ENCODE peak calls at places on chromosomes 7 and 10, in nine cellular contexts. One of them, this sample, is unnamed.

GRCh38 chr7:44849277-44850210 is 1.7 kb upstream of the H2AZ2 start:
- DNase-seq in HT1080: no peak
- DNase-seq in Panc1: no peak
- DNase-seq in HepG2: no peak
- DNase-seq in Right ventricle myocardium superior: no peak
- DNase-seq in activated T-helper 9 cell treated with anti-CD3 and anti-CD28 coated beads, Interleukin-2, amount 50 U/mL, for 16 hours: no peak
- DNase-seq in endothelial cell of umbilical vein: no peak
- DNase-seq in brain microvascular endothelial cell: no peak
- DNase-seq in left colon: no peak
- DNase-seq in this sample: no peak

GRCh38 chr10:132714096-132714721 is 71.7 kb downstream of the NKX6-2 start:
- DNase-seq in brain microvascular endothelial cell: no peak
- DNase-seq in HepG2: no peak
- DNase-seq in Right ventricle myocardium superior: peak; percentile 42
- DNase-seq in activated T-helper 9 cell treated with anti-CD3 and anti-CD28 coated beads, Interleukin-2, amount 50 U/mL, for 16 hours: no peak
- DNase-seq in HT1080: no peak
- DNase-seq in left colon: no peak
- DNase-seq in Panc1: no peak
- DNase-seq in endothelial cell of umbilical vein: no peak
- DNase-seq in this sample: no peak

GRCh38 chr7:106466867-106467266 is 182.1 kb upstream of the NAMPT start:
- DNase-seq in left colon: no peak
- DNase-seq in Right ventricle myocardium superior: no peak
- DNase-seq in endothelial cell of umbilical vein: peak; percentile 50
- DNase-seq in activated T-helper 9 cell treated with anti-CD3 and anti-CD28 coated beads, Interleukin-2, amount 50 U/mL, for 16 hours: no peak
- DNase-seq in HepG2: no peak
- DNase-seq in Panc1: no peak
- DNase-seq in brain microvascular endothelial cell: no peak
- DNase-seq in HT1080: no peak
- DNase-seq in this sample: no peak

GRCh38 chr10:127148066-127148932 is 48.1 kb downstream of the INSYN2A start:
- DNase-seq in HT1080: peak; percentile 93
- DNase-seq in HepG2: no peak
- DNase-seq in endothelial cell of umbilical vein: peak; percentile 89
- DNase-seq in Right ventricle myocardium superior: no peak
- DNase-seq in Panc1: peak; percentile 89
- DNase-seq in brain microvascular endothelial cell: peak; percentile 91
- DNase-seq in activated T-helper 9 cell treated with anti-CD3 and anti-CD28 coated beads, Interleukin-2, amount 50 U/mL, for 16 hours: no peak
- DNase-seq in left colon: no peak
- DNase-seq in this sample: no peak

GRCh38 chr7:155456772-155457543 is 971 bp upstream of the EN2 start:
- DNase-seq in HT1080: peak; percentile 11
- DNase-seq in Right ventricle myocardium superior: peak; percentile 76
- DNase-seq in activated T-helper 9 cell treated with anti-CD3 and anti-CD28 coated beads, Interleukin-2, amount 50 U/mL, for 16 hours: no peak
- DNase-seq in brain microvascular endothelial cell: peak; percentile 8
- DNase-seq in endothelial cell of umbilical vein: peak; percentile 49
- DNase-seq in left colon: peak; percentile 72
- DNase-seq in HepG2: no peak
- DNase-seq in Panc1: no peak
- DNase-seq in this sample: peak; percentile 84

GRCh38 chr7:28759373-28760013 is 198.6 kb downstream of the TRIL start:
- DNase-seq in activated T-helper 9 cell treated with anti-CD3 and anti-CD28 coated beads, Interleukin-2, amount 50 U/mL, for 16 hours: no peak
- DNase-seq in Right ventricle myocardium superior: no peak
- DNase-seq in Panc1: no peak
- DNase-seq in left colon: no peak
- DNase-seq in endothelial cell of umbilical vein: no peak
- DNase-seq in HepG2: no peak
- DNase-seq in brain microvascular endothelial cell: no peak
- DNase-seq in HT1080: no peak
- DNase-seq in this sample: no peak

GRCh38 chr10:110461088-110461487 is 36.6 kb upstream of the DUSP5 start:
- DNase-seq in Panc1: no peak
- DNase-seq in HepG2: no peak
- DNase-seq in HT1080: no peak
- DNase-seq in left colon: no peak
- DNase-seq in Right ventricle myocardium superior: no peak
- DNase-seq in brain microvascular endothelial cell: no peak
- DNase-seq in endothelial cell of umbilical vein: no peak
- DNase-seq in activated T-helper 9 cell treated with anti-CD3 and anti-CD28 coated beads, Interleukin-2, amount 50 U/mL, for 16 hours: no peak
- DNase-seq in this sample: no peak

GRCh38 chr7:149662591-149663095 is 110.7 kb downstream of the ZNF467 start:
- DNase-seq in left colon: peak; percentile 87
- DNase-seq in Right ventricle myocardium superior: peak; percentile 76
- DNase-seq in HepG2: peak; percentile 75
- DNase-seq in HT1080: peak; percentile 74
- DNase-seq in Panc1: peak; percentile 43
- DNase-seq in endothelial cell of umbilical vein: peak; percentile 66
- DNase-seq in brain microvascular endothelial cell: peak; percentile 49
- DNase-seq in activated T-helper 9 cell treated with anti-CD3 and anti-CD28 coated beads, Interleukin-2, amount 50 U/mL, for 16 hours: peak; percentile 41
- DNase-seq in this sample: no peak

GRCh38 chr10:130455111-130455695 is 319.0 kb downstream of the GLRX3 start:
- DNase-seq in Right ventricle myocardium superior: no peak
- DNase-seq in endothelial cell of umbilical vein: no peak
- DNase-seq in HepG2: no peak
- DNase-seq in HT1080: no peak
- DNase-seq in activated T-helper 9 cell treated with anti-CD3 and anti-CD28 coated beads, Interleukin-2, amount 50 U/mL, for 16 hours: no peak
- DNase-seq in Panc1: no peak
- DNase-seq in brain microvascular endothelial cell: no peak
- DNase-seq in left colon: no peak
- DNase-seq in this sample: no peak

GRCh38 chr7:981793-982510 is 1.0 kb upstream of the CYP2W1 start:
- DNase-seq in brain microvascular endothelial cell: no peak
- DNase-seq in left colon: no peak
- DNase-seq in Right ventricle myocardium superior: no peak
- DNase-seq in HepG2: no peak
- DNase-seq in Panc1: no peak
- DNase-seq in HT1080: no peak
- DNase-seq in endothelial cell of umbilical vein: no peak
- DNase-seq in activated T-helper 9 cell treated with anti-CD3 and anti-CD28 coated beads, Interleukin-2, amount 50 U/mL, for 16 hours: no peak
- DNase-seq in this sample: no peak

GRCh38 chr7:95611224-95611623 is 14.9 kb upstream of the PDK4 start:
- DNase-seq in HT1080: no peak
- DNase-seq in brain microvascular endothelial cell: no peak
- DNase-seq in HepG2: no peak
- DNase-seq in Panc1: no peak
- DNase-seq in endothelial cell of umbilical vein: no peak
- DNase-seq in Right ventricle myocardium superior: no peak
- DNase-seq in left colon: no peak
- DNase-seq in activated T-helper 9 cell treated with anti-CD3 and anti-CD28 coated beads, Interleukin-2, amount 50 U/mL, for 16 hours: no peak
- DNase-seq in this sample: no peak

GRCh38 chr7:12623885-12624498 is 53.5 kb downstream of the SCIN start:
- DNase-seq in activated T-helper 9 cell treated with anti-CD3 and anti-CD28 coated beads, Interleukin-2, amount 50 U/mL, for 16 hours: no peak
- DNase-seq in endothelial cell of umbilical vein: peak; percentile 54
- DNase-seq in Panc1: no peak
- DNase-seq in left colon: no peak
- DNase-seq in Right ventricle myocardium superior: no peak
- DNase-seq in brain microvascular endothelial cell: no peak
- DNase-seq in HepG2: no peak
- DNase-seq in HT1080: peak; percentile 34
- DNase-seq in this sample: no peak

GRCh38 chr7:119900996-119901395 is 372.0 kb upstream of the KCND2 start:
- DNase-seq in Right ventricle myocardium superior: no peak
- DNase-seq in activated T-helper 9 cell treated with anti-CD3 and anti-CD28 coated beads, Interleukin-2, amount 50 U/mL, for 16 hours: no peak
- DNase-seq in HepG2: no peak
- DNase-seq in HT1080: peak; percentile 32
- DNase-seq in brain microvascular endothelial cell: peak; percentile 3
- DNase-seq in endothelial cell of umbilical vein: no peak
- DNase-seq in left colon: no peak
- DNase-seq in Panc1: no peak
- DNase-seq in this sample: no peak

GRCh38 chr10:62627985-62628384 is 176.5 kb upstream of the ADO start:
- DNase-seq in endothelial cell of umbilical vein: no peak
- DNase-seq in Right ventricle myocardium superior: no peak
- DNase-seq in Panc1: no peak
- DNase-seq in brain microvascular endothelial cell: peak; percentile 66
- DNase-seq in left colon: no peak
- DNase-seq in activated T-helper 9 cell treated with anti-CD3 and anti-CD28 coated beads, Interleukin-2, amount 50 U/mL, for 16 hours: no peak
- DNase-seq in HepG2: no peak
- DNase-seq in HT1080: peak; percentile 73
- DNase-seq in this sample: no peak

GRCh38 chr10:34618611-34619010 is 196.5 kb downstream of the PARD3 start:
- DNase-seq in activated T-helper 9 cell treated with anti-CD3 and anti-CD28 coated beads, Interleukin-2, amount 50 U/mL, for 16 hours: no peak
- DNase-seq in brain microvascular endothelial cell: no peak
- DNase-seq in Panc1: no peak
- DNase-seq in endothelial cell of umbilical vein: no peak
- DNase-seq in left colon: no peak
- DNase-seq in HT1080: no peak
- DNase-seq in Right ventricle myocardium superior: no peak
- DNase-seq in HepG2: no peak
- DNase-seq in this sample: no peak

GRCh38 chr10:118802126-118802793 is 47.5 kb upstream of the CACUL1 start:
- DNase-seq in endothelial cell of umbilical vein: no peak
- DNase-seq in Right ventricle myocardium superior: no peak
- DNase-seq in HT1080: no peak
- DNase-seq in left colon: no peak
- DNase-seq in brain microvascular endothelial cell: no peak
- DNase-seq in Panc1: no peak
- DNase-seq in HepG2: no peak
- DNase-seq in activated T-helper 9 cell treated with anti-CD3 and anti-CD28 coated beads, Interleukin-2, amount 50 U/mL, for 16 hours: no peak
- DNase-seq in this sample: no peak

GRCh38 chr7:93307131-93307660 is 75.0 kb downstream of the VPS50 start:
- DNase-seq in brain microvascular endothelial cell: peak; percentile 46
- DNase-seq in HepG2: peak; percentile 16
- DNase-seq in Right ventricle myocardium superior: no peak
- DNase-seq in activated T-helper 9 cell treated with anti-CD3 and anti-CD28 coated beads, Interleukin-2, amount 50 U/mL, for 16 hours: no peak
- DNase-seq in endothelial cell of umbilical vein: no peak
- DNase-seq in HT1080: peak; percentile 16
- DNase-seq in Panc1: no peak
- DNase-seq in left colon: no peak
- DNase-seq in this sample: no peak

GRCh38 chr7:16803881-16804673 is 722 bp downstream of the AGR2 start:
- DNase-seq in left colon: no peak
- DNase-seq in Panc1: peak; percentile 90
- DNase-seq in activated T-helper 9 cell treated with anti-CD3 and anti-CD28 coated beads, Interleukin-2, amount 50 U/mL, for 16 hours: no peak
- DNase-seq in brain microvascular endothelial cell: no peak
- DNase-seq in HepG2: peak; percentile 15
- DNase-seq in endothelial cell of umbilical vein: no peak
- DNase-seq in HT1080: no peak
- DNase-seq in Right ventricle myocardium superior: no peak
- DNase-seq in this sample: no peak

GRCh38 chr10:113488186-113488585 is 64.7 kb upstream of the HABP2 start:
- DNase-seq in activated T-helper 9 cell treated with anti-CD3 and anti-CD28 coated beads, Interleukin-2, amount 50 U/mL, for 16 hours: no peak
- DNase-seq in endothelial cell of umbilical vein: no peak
- DNase-seq in brain microvascular endothelial cell: no peak
- DNase-seq in HT1080: no peak
- DNase-seq in Panc1: no peak
- DNase-seq in HepG2: no peak
- DNase-seq in left colon: no peak
- DNase-seq in Right ventricle myocardium superior: no peak
- DNase-seq in this sample: no peak

GRCh38 chr7:114818501-114818900 is 103.4 kb upstream of the MDFIC start:
- DNase-seq in left colon: no peak
- DNase-seq in Panc1: peak; percentile 20
- DNase-seq in activated T-helper 9 cell treated with anti-CD3 and anti-CD28 coated beads, Interleukin-2, amount 50 U/mL, for 16 hours: no peak
- DNase-seq in HT1080: peak; percentile 79
- DNase-seq in Right ventricle myocardium superior: no peak
- DNase-seq in brain microvascular endothelial cell: peak; percentile 70
- DNase-seq in HepG2: no peak
- DNase-seq in endothelial cell of umbilical vein: no peak
- DNase-seq in this sample: no peak

GRCh38 chr10:31731711-31732110 is 196.9 kb downstream of the ARHGAP12 start:
- DNase-seq in HT1080: no peak
- DNase-seq in Right ventricle myocardium superior: no peak
- DNase-seq in left colon: no peak
- DNase-seq in Panc1: no peak
- DNase-seq in endothelial cell of umbilical vein: no peak
- DNase-seq in brain microvascular endothelial cell: no peak
- DNase-seq in activated T-helper 9 cell treated with anti-CD3 and anti-CD28 coated beads, Interleukin-2, amount 50 U/mL, for 16 hours: no peak
- DNase-seq in HepG2: no peak
- DNase-seq in this sample: no peak

GRCh38 chr10:13705526-13706169 is 118.9 kb downstream of the PRPF18 start:
- DNase-seq in Panc1: no peak
- DNase-seq in HT1080: no peak
- DNase-seq in HepG2: no peak
- DNase-seq in endothelial cell of umbilical vein: no peak
- DNase-seq in brain microvascular endothelial cell: no peak
- DNase-seq in Right ventricle myocardium superior: no peak
- DNase-seq in left colon: no peak
- DNase-seq in activated T-helper 9 cell treated with anti-CD3 and anti-CD28 coated beads, Interleukin-2, amount 50 U/mL, for 16 hours: no peak
- DNase-seq in this sample: no peak

GRCh38 chr7:23299770-23300300 is 696 bp downstream of the MALSU1 start:
- DNase-seq in Panc1: no peak
- DNase-seq in endothelial cell of umbilical vein: peak; percentile 36
- DNase-seq in left colon: no peak
- DNase-seq in brain microvascular endothelial cell: no peak
- DNase-seq in Right ventricle myocardium superior: no peak
- DNase-seq in activated T-helper 9 cell treated with anti-CD3 and anti-CD28 coated beads, Interleukin-2, amount 50 U/mL, for 16 hours: no peak
- DNase-seq in HT1080: no peak
- DNase-seq in HepG2: peak; percentile 10
- DNase-seq in this sample: no peak

GRCh38 chr10:60809157-60809556 is 30.9 kb downstream of the CDK1 start:
- DNase-seq in activated T-helper 9 cell treated with anti-CD3 and anti-CD28 coated beads, Interleukin-2, amount 50 U/mL, for 16 hours: no peak
- DNase-seq in endothelial cell of umbilical vein: no peak
- DNase-seq in Right ventricle myocardium superior: no peak
- DNase-seq in HepG2: no peak
- DNase-seq in HT1080: peak; percentile 5
- DNase-seq in Panc1: no peak
- DNase-seq in left colon: no peak
- DNase-seq in brain microvascular endothelial cell: peak; percentile 7
- DNase-seq in this sample: no peak

This sample was measured in left lung.